ENCODE peak calls at places on chromosome 6, in seven cellular contexts. S, Z, F, Q, R, N and X are unnamed samples.

GRCh38 chr6:75023634-75024033 is 182.2 kb downstream of the COL12A1 start:
- DNase-seq in N (no peak), R (no peak), Q (peak), F (no peak), Z (no peak), S (no peak), X (no peak)

GRCh38 chr6:102759415-102759814 is 1365.9 kb downstream of the GRIK2 start:
- DNase-seq in S (no peak), N (no peak), Z (no peak), Q (no peak), F (no peak), R (no peak), X (no peak)

GRCh38 chr6:42618686-42619085 is 54.9 kb downstream of the UBR2 start:
- DNase-seq in F (no peak), N (no peak), S (no peak), R (no peak), Q (peak), Z (no peak), X (no peak)

GRCh38 chr6:109484161-109484560 is 1.1 kb upstream of the ZBTB24 start:
- DNase-seq in R (no peak), F (no peak), S (no peak), Q (no peak), Z (no peak), N (no peak), X (no peak)

GRCh38 chr6:18978330-18979128 is 591.4 kb downstream of the RNF144B start:
- DNase-seq in N (no peak), Z (no peak), S (no peak), R (no peak), Q (no peak), F (peak), X (no peak)

GRCh38 chr6:31495580-31495979 is 2.4 kb upstream of the MICB start:
- DNase-seq in F (no peak), Z (no peak), S (no peak), N (no peak), Q (peak), R (no peak), X (no peak)

GRCh38 chr6:126170875-126171489 is 168.9 kb upstream of the CENPW start:
- DNase-seq in R (no peak), Q (peak), S (no peak), N (no peak), Z (peak), F (peak), X (peak)

GRCh38 chr6:4059115-4059777 is 19.7 kb downstream of the FAM217A start:
- DNase-seq in S (no peak), Z (peak), N (peak), R (no peak), Q (peak), F (no peak), X (no peak)

GRCh38 chr6:135962731-135963130 is 111.2 kb downstream of the PDE7B start:
- DNase-seq in R (no peak), N (no peak), S (no peak), Z (no peak), Q (peak), F (no peak), X (no peak)

GRCh38 chr6:131862486-131862885 is 54.7 kb downstream of the ENPP1 start:
- DNase-seq in R (no peak), Q (no peak), Z (no peak), S (no peak), F (no peak), N (no peak), X (peak)

GRCh38 chr6:134675110-134676038 is 274.5 kb downstream of the ALDH8A1 start:
- DNase-seq in S (no peak), N (no peak), Z (no peak), Q (no peak), R (no peak), F (no peak), X (no peak)

GRCh38 chr6:139923964-139924475 is 549.6 kb upstream of the CITED2 start:
- DNase-seq in N (no peak), Q (no peak), F (no peak), R (no peak), S (no peak), Z (no peak), X (no peak)
- H3K27ac ChIP-seq in N (no peak), Q (no peak), F (no peak), R (no peak), S (no peak), Z (no peak), X (no peak)

DNA sequence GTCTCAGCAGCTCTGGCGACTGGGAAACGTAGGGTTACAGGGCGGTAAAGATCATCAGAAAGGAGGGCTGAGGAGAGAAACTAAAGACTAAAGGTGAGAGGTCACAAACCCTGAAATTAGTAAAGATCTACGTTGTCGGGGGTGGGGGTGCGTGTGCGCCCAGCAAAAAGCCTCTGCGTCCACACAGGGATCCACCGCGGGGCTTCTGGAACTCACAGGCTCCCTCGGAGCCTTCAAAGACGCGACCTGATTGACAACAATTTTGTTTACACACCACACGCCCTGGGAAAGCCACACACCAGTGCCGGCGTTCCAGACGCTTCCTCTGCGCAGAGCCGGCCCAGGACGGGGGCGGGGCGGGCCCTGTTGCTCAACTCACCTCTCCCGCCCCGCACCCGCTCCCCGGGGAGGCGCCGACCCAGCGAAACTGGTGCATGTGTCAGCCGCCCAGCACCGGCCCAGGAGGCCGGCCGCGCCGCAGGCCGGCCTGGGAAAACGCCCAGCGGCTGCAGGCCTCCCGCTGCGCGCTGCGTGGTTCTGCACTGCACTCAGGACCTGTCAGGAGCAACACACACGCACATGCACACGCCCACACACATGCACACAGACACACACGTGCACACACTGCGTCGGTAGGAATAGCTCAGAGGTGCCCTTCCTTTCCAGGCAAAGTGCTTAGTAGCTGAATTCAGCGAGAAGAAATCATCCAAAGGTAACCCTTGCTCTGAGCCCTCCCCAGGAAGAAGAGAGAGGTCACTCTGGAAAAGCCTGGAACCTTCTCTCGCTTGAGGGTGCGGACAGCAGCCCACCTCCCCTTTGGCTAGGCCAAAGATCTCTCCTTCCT is 57.2 kb upstream of the ARID1B start:
- DNase-seq in Q (peak), S (peak), N (peak), R (peak), Z (peak), F (peak), X (peak)
- TF ChIP-seq POLR2A in Q (no peak), S (peak), N (peak), R (no peak), Z (peak), F (peak), X (peak)

GRCh38 chr6:148523051-148523450 is 180.4 kb downstream of the SASH1 start:
- DNase-seq in N (no peak), Z (no peak), Q (peak), F (no peak), S (no peak), R (no peak), X (no peak)
- H3K27ac ChIP-seq in N (no peak), Z (no peak), Q (peak), F (no peak), S (no peak), R (no peak), X (no peak)

DNA sequence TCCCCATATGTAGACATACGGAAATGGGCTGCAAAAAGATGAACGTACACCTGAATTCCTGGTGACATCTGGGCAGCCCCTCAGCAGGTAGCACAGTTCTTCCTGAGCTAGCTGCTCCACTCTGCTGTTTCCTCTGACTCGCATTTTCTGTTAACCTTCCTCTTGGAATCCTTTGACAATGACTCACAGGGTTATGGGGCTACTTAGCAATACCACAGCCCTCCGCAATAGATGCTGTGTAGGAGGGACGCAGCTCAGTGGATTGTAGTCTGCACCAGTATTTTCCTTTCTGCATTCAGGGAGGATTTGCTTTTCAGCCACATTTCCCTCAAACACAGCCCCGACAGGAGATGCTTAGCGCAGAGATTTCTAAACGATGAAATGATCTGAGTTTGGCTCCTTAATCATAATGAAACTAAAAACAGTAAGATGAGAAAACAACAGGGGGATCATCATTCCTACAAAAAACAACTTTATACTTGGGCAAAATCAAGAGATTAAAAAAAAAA is 12.4 kb downstream of the BACH2 start:
- DNase-seq in Q (peak), Z (peak), R (no peak), F (no peak), N (peak), S (peak), X (no peak)
- TF ChIP-seq POLR2A in Q (peak), Z (no peak), R (no peak), F (no peak), N (no peak), S (no peak), X (no peak)

DNA sequence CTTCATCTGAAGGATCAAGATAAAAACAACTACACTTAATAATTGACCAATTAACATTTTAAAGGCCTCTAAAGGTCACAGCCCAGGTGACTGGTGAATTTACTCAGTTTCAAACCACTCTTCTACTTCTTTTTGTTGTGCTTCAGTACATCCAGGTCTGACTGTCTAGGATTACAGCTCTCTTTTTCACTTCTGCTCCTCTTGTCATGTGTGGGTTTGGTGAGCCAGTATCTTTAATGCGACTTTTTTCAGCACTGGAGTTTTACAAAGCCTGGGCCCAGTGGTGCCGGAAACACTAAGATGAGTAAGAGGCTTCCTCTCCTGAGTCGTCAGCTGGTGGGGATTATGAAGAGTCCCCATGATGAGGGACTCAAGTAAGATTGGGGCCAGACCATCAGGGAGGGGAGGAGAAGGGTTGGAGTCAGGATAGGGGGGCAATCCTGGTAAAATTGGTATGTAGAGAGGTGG is 27.0 kb downstream of the HECA start:
- DNase-seq in F (no peak), Q (no peak), S (no peak), N (no peak), R (no peak), Z (no peak), X (no peak)
- H3K27ac ChIP-seq in F (no peak), Q (no peak), S (no peak), N (no peak), R (peak), Z (no peak), X (no peak)